ENCODE peak calls at places on chromosome 2, in four cellular contexts. N is HepG2, D is HCT116, S is K562. E is an unnamed sample.

GRCh38 chr2:172823451-172823850 is 87.8 kb downstream of the RAPGEF4 start:
- DNase-seq in N (no peak), D (no peak), S (no peak), E (no peak)

GRCh38 chr2:240249423-240250149 is 109.1 kb upstream of the OTOS start:
- DNase-seq in N (peak), D (no peak), S (peak), E (no peak)

GRCh38 chr2:240205348-240205747 is 64.9 kb upstream of the OTOS start:
- DNase-seq in N (no peak), D (no peak), S (no peak), E (peak)

GRCh38 chr2:16079637-16080036 is 139.3 kb downstream of the MYCN start:
- DNase-seq in N (no peak), D (no peak), S (no peak), E (no peak)

GRCh38 chr2:120245520-120245835 is 7.2 kb upstream of the RALB start:
- DNase-seq in N (peak), D (no peak), S (no peak), E (no peak)

GRCh38 chr2:134668821-134669220 is 50.0 kb downstream of the TMEM163 start:
- DNase-seq in N (no peak), D (no peak), S (no peak), E (no peak)

GRCh38 chr2:62038980-62039771 is 133.7 kb downstream of the COMMD1 start:
- DNase-seq in N (no peak), D (no peak), S (peak), E (no peak)

GRCh38 chr2:239227661-239228371 is 173.0 kb downstream of the HDAC4 start:
- DNase-seq in N (no peak), D (no peak), S (no peak), E (no peak)

GRCh38 chr2:39256040-39256439 is 12.3 kb upstream of the CDKL4 start:
- DNase-seq in N (no peak), D (no peak), S (no peak), E (no peak)

GRCh38 chr2:177250461-177250860 is 14.1 kb downstream of the NFE2L2 start:
- DNase-seq in N (no peak), D (no peak), S (no peak), E (no peak)

GRCh38 chr2:182133195-182133891 is 147.7 kb downstream of the PPP1R1C start:
- DNase-seq in N (no peak), D (no peak), S (no peak), E (no peak)

GRCh38 chr2:231679906-231680283 is 28.4 kb upstream of the PTMA start:
- DNase-seq in N (no peak), D (no peak), S (no peak), E (no peak)

GRCh38 chr2:215653344-215654015 is 217.6 kb upstream of the FN1 start:
- DNase-seq in N (no peak), D (no peak), S (no peak), E (no peak)

GRCh38 chr2:102704531-102704930 is 57.3 kb upstream of the TMEM182 start:
- DNase-seq in N (no peak), D (no peak), S (no peak), E (no peak)

GRCh38 chr2:232688201-232688600 is 8.9 kb upstream of the GIGYF2 start:
- DNase-seq in N (no peak), D (no peak), S (no peak), E (no peak)

GRCh38 chr2:69375494-69376353 is 11.3 kb downstream of the GFPT1 start:
- DNase-seq in N (no peak), D (peak), S (peak), E (no peak)

GRCh38 chr2:29212009-29212408 is 96.8 kb downstream of the CLIP4 start:
- DNase-seq in N (peak), D (no peak), S (no peak), E (no peak)

GRCh38 chr2:37665622-37666362 is 5.7 kb downstream of the CDC42EP3 start:
- DNase-seq in N (no peak), D (no peak), S (no peak), E (no peak)

GRCh38 chr2:120842456-120843439 is 107.1 kb downstream of the GLI2 start:
- DNase-seq in N (no peak), D (no peak), S (no peak), E (no peak)

GRCh38 chr2:6111676-6112294 is 419.6 kb downstream of the SOX11 start:
- DNase-seq in N (no peak), D (no peak), S (no peak), E (no peak)

GRCh38 chr2:202754936-202755335 is 116.6 kb downstream of the ICA1L start:
- DNase-seq in N (no peak), D (no peak), S (no peak), E (no peak)

GRCh38 chr2:12440731-12441130 is 276.0 kb upstream of the TRIB2 start:
- DNase-seq in N (no peak), D (no peak), S (no peak), E (no peak)

GRCh38 chr2:45128580-45128997 is 119.3 kb upstream of the SIX2 start:
- DNase-seq in N (no peak), D (no peak), S (no peak), E (peak)

GRCh38 chr2:53131416-53131815 is 636.2 kb upstream of the CHAC2 start:
- DNase-seq in N (no peak), D (peak), S (no peak), E (no peak)

GRCh38 chr2:134372611-134373131 is 118.8 kb downstream of the MGAT5 start:
- DNase-seq in N (no peak), D (no peak), S (no peak), E (no peak)

GRCh38 chr2:101197215-101197745 is 46.1 kb upstream of the TBC1D8 start:
- DNase-seq in N (peak), D (no peak), S (no peak), E (no peak)

GRCh38 chr2:132037527-132038178 is 124.1 kb downstream of the ANKRD30BL start:
- DNase-seq in N (no peak), D (no peak), S (peak), E (no peak)

GRCh38 chr2:166765141-166765540 is 123.1 kb upstream of the XIRP2 start:
- DNase-seq in N (no peak), D (no peak), S (no peak), E (no peak)

GRCh38 chr2:19329445-19329844 is 29.0 kb downstream of the OSR1 start:
- DNase-seq in N (no peak), D (no peak), S (no peak), E (no peak)

GRCh38 chr2:98604547-98604946 is 3.8 kb downstream of the COA5 start:
- DNase-seq in N (no peak), D (no peak), S (no peak), E (no peak)

GRCh38 chr2:48905696-48906095 is 150.2 kb upstream of the LHCGR start:
- DNase-seq in N (no peak), D (no peak), S (no peak), E (no peak)

GRCh38 chr2:16105664-16106281 is 165.4 kb downstream of the MYCN start:
- DNase-seq in N (no peak), D (no peak), S (no peak), E (no peak)

GRCh38 chr2:237435844-237436590 is 22.1 kb upstream of the COL6A3 start:
- DNase-seq in N (no peak), D (no peak), S (no peak), E (no peak)

GRCh38 chr2:126212735-126213134 is 443.2 kb upstream of the GYPC start:
- DNase-seq in N (no peak), D (no peak), S (no peak), E (no peak)

GRCh38 chr2:216775043-216775453 is 79.7 kb upstream of the IGFBP5 start:
- DNase-seq in N (peak), D (peak), S (peak), E (no peak)

GRCh38 chr2:168528016-168528415 is 71.9 kb downstream of the CERS6 start:
- DNase-seq in N (no peak), D (no peak), S (no peak), E (no peak)

GRCh38 chr2:191020742-191021381 is 6.9 kb upstream of the STAT1 start:
- DNase-seq in N (peak), D (no peak), S (peak), E (no peak)

DNA sequence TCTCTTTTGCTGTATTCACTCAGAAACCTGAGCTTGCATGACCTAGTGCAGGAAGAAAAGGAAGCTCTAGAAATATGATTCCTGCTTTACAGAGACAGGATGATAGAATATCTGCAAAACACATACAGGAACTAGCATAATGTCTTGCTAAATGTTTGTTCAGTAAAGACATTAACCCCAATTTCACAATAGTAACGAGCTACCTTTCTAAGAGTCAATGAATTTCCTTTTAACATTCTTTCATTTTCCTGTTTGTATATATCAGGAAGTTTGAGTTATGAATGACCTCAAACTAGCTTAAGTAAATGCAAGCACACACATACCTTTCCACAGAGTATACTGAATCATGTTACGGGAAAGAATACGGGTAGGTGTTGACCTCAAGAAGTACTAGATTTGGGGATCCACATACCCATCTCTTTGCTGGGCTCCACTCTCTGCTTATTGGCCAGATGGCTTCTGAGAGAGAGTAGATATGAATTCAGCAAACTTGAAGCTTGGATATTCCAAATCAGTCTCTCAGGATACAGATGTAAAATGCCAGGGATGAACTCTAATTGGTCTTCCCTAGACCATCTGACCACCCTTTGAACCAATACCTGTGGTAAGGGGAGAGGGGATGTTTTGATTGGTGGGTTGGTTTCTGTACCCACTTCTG is 18.2 kb upstream of the ACSL3 start:
- DNase-seq in N (peak), D (no peak), S (no peak), E (no peak)
- TF ChIP-seq TCF7L2 in N (no peak), D (no peak), S (no peak), E (no peak)

DNA sequence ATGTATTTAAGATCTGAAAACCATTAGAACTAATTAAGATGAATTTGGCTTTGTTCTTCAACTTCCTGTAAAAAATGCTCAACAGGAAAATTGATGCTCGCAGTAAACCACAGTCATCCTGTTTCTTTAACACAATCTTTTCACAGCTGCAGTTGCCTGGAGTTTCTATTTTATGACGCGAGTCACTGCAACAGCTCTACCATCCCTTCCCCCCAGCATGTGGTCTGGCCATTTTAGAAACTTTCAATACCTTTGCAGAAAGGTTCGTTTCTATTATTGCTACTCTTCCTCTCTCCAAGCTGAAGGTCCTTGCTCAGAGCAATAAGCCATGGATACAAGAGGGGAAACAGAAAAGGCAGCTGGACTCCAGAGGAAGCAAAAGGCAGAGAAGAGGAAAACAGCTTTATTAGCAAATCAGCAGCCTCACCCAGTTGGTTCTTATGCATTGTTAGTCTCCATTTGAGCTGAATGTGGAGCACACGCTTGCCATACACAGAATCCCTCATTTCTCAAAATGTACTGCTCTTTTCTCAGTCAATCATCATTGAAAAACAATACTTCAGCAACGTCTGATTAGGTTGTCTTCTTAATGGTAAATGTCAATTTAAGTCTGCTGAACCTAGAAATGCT is 3.9 kb downstream of the WIPF1 start:
- DNase-seq in N (no peak), D (no peak), S (no peak), E (no peak)
- TF ChIP-seq TCF7L2 in N (no peak), D (no peak), S (no peak), E (no peak)

DNA sequence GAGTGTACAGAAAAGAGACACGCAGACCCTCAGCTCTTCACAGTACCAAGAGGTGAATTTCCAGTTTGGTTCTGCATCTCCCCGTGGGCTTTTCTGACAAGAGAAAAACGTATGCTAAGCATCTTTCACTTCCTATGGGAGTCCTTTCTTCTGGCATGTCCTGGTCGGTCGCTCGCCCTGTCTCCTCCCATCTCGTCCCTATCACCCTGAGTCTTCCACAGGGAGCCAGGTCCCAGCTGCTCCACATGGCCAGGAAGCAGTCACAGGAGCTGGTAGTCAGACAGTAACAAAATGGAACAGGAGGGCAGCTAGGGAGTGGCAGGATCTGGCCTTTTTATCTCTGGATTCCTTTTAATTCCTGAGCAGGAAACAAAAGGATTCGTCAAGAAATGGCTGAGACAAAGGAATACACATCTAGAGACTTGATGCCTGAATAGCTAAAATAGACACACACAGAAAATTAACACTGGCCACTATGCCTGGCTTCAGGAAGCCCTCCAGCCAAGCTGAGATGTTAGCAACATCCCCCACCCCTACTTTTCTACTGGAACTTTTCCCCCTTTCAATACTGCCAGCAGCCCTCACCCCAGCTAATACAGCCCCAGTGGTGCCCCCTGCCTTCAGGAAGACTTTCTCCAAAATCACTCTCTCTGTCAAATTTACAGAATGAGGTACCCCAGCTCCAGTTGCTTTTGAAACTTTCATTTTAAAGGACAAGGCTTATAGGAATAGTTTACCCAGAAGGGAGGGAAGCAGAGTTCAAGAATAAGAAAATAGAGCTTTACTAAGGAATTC is 136.1 kb downstream of the DNER start:
- DNase-seq in N (no peak), D (no peak), S (no peak), E (no peak)
- TF ChIP-seq TCF7L2 in N (no peak), D (no peak), S (no peak), E (no peak)

GRCh38 chr2:46548521-46549144 is 69.3 kb downstream of the TMEM247 start:
- DNase-seq in N (no peak), D (no peak), S (no peak), E (no peak)
- TF ChIP-seq TCF7L2 in N (no peak), D (no peak), S (no peak), E (no peak)

GRCh38 chr2:20423847-20424246 is 23.0 kb upstream of the RHOB start:
- DNase-seq in N (no peak), D (no peak), S (no peak), E (no peak)

GRCh38 chr2:20425884-20426283 is 21.0 kb upstream of the RHOB start:
- DNase-seq in N (no peak), D (no peak), S (no peak), E (no peak)

GRCh38 chr2:20425371-20425881 is 21.4 kb upstream of the RHOB start:
- DNase-seq in N (no peak), D (no peak), S (no peak), E (no peak)

GRCh38 chr2:20423376-20423775 is 23.5 kb upstream of the RHOB start:
- DNase-seq in N (no peak), D (no peak), S (no peak), E (no peak)

GRCh38 chr2:20424300-20425290 is 22.3 kb upstream of the RHOB start:
- DNase-seq in N (no peak), D (no peak), S (peak), E (no peak)
- TF ChIP-seq TCF7L2 in N (no peak), D (no peak), S (no peak), E (no peak)

DNA sequence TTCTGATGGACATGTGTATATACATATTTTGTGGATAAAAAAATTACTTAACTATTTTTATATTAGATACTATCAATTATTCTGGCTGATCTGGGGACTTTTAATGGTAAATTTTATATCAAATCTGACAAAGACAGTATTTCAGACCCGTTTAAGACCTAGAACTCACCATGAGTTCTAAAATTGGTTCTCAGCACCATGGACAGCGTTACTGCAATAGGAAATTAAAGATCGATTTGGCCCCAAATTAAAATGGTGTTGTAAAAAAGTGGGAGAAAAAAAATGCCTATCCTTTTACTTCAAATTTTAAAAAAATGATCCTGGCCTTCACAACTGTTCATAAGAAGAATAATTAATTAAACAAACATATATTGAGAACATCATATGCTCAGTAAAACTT is 919 bp upstream of the SCN2A start:
- DNase-seq in N (no peak), D (no peak), S (no peak), E (no peak)
- TF ChIP-seq TCF7L2 in N (no peak), D (no peak), S (no peak), E (no peak)

E was measured in Panc1.